ENCODE peak calls at places on chromosome 20, in six cellular contexts. A is breast epithelium, E is heart left ventricle, Q is tibial nerve, W is NB4, Y is esophagus squamous epithelium. N is an unnamed sample.

GRCh38 chr20:52054123-52054522 is 137.5 kb downstream of the ZFP64 start:
- DNase-seq in W (no peak), A (no peak), E (no peak), Q (no peak), Y (no peak), N (no peak)

GRCh38 chr20:31560094-31560899 is 44.8 kb upstream of the ID1 start:
- DNase-seq in A (no peak), Q (peak), E (peak), Y (peak), W (peak), N (no peak)

GRCh38 chr20:3753098-3753497 is 14.5 kb downstream of the ADISSP start:
- DNase-seq in Q (peak), A (no peak), Y (no peak), W (peak), E (peak), N (peak)

GRCh38 chr20:47129306-47129705 is 227.2 kb downstream of the ZMYND8 start:
- DNase-seq in E (no peak), W (no peak), Q (no peak), Y (no peak), A (no peak), N (no peak)

GRCh38 chr20:31811796-31812728 is 7.1 kb upstream of the MYLK2 start:
- DNase-seq in Y (no peak), Q (no peak), E (no peak), W (no peak), A (no peak), N (peak)

GRCh38 chr20:46023999-46024398 is 5.0 kb upstream of the SLC12A5 start:
- DNase-seq in E (no peak), A (no peak), W (no peak), Q (no peak), Y (no peak), N (peak)

GRCh38 chr20:52747736-52748135 is 224.4 kb upstream of the TSHZ2 start:
- DNase-seq in Q (no peak), W (no peak), Y (no peak), A (no peak), E (peak), N (no peak)

GRCh38 chr20:10978019-10978702 is 304.4 kb upstream of the JAG1 start:
- DNase-seq in Y (no peak), A (no peak), W (no peak), E (no peak), Q (no peak), N (no peak)

GRCh38 chr20:6008254-6008653 is 45.6 kb downstream of the LRRN4 start:
- DNase-seq in Q (peak), W (peak), E (peak), A (peak), Y (peak), N (peak)

DNA sequence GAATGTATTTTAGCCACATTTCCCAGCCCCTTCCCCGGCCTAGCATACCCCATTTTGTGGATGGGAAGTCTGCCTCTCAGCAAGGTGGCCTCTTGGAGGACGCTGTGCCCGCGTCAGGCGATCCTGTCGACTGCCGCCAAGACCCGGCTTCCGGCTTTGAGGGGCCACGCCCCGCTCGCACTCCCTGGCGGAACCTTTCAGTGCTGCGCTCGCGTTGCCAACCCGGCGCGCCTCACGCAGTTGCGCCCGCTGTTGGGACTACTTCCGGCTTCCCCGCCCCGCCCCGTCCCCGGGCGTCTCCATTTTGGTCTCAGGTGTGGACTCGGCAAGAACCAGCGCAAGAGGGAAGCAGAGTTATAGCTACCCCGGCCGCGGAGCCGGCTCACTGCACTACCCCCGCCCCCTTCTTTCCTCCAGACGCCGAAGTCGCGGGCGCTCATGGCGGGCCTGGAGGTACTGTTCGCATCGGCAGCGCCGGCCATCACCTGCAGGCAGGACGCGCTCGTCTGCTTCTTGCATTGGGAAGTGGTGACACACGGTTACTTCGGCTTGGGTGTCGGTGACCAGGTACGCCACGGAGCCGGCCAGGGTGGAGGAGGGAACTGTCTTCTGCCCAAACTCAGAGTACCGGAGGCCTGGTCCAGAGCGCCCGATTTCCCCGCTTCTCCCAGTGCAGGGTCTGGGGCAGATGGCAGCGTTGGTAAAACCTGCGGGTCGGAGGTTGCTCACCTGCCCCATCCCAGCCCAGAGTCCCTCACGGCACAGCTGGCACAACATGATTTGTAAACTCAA is at the start of gene PSMF1:
- DNase-seq in A (peak), W (peak), E (peak), Y (peak), Q (peak), N (peak)
- TF ChIP-seq POLR2A in A (no peak), W (peak), E (no peak), Y (peak), Q (peak), N (peak)

DNA sequence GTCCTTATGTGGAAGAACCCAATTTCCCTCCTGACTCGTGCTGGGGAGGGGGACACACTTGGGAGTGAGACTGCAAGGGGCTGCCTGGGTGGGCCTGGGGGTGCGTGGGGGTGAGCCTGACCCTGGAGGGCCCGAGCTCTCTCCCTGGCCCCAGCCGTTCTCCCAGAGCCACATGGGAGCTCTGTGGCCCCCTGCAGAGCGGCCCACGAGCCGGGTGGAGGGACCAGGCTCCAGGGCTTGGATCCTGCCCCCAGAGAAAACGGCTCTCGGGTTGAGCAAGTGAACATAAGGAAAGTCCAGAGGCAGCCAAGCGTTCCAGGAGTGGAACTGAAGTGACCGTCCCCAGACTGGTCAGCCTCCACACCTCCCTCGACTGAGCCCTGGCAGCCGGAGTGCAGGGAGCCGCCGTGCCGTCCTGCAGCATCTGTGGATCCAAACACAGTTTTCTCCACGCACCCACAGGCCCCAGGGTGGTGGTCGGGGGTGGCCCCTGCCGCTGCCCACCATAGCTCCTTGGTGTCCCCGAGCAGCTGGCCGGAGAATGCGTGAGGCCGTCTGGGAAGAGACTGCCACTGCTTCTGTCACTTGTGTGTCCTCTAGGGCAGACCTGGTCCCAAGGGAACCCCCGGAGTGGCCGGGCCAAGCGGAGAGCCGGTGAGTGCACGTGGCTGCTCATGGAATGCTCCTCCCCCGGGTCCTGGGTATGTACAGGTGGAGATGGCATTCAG is 10.6 kb downstream of the COL9A3 start:
- DNase-seq in A (no peak), E (no peak), W (no peak), Y (no peak), Q (no peak), N (no peak)
- TF ChIP-seq POLR2A in A (no peak), E (no peak), W (no peak), Y (no peak), Q (no peak), N (no peak)

DNA sequence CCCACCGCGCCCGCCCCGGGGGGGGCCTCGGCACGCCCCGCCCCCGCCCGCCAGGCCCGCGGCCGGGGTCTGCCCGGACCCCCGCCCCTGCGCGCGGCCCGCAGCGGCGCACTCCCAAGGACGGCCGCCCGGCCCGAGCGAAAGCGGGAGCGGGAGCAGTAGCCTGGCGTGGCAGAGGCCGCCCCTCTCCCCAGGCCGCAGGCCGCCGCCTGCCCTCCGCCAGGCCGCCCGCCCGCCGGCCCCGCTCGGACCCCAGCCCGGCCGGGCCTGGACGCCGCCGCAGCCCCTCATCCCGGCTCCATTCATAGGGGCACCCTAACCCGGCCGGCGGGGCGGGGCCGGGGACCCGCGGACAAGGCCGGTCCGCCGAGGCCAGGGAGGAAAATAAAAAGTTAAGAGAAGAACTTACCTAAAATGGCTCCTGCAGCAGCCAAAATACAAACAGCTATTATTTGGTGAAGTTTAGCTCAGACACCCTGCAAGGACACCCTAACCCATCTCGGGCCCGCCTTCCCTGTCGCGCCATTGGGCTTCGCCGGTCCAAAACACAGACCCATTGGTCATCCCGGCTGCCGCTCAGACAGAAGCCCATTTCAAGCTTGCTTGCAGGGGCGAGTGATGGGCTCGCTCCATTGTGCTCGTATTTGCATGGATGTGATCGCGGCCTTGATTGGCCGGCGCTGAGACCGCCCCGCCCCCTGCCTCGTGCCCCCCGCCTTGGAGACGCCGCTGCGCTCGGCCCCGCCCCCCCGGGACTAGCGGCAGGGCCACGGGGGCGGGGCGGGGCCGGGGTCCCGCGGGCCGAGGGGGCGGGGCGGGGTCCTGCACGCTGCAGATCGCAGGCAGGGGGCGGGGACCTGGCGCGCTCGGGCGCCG is at the start of gene CHD6:
- DNase-seq in Q (peak), W (peak), Y (peak), A (peak), E (peak), N (peak)
- TF ChIP-seq POLR2A in Q (no peak), W (peak), Y (peak), A (no peak), E (no peak), N (no peak)

DNA sequence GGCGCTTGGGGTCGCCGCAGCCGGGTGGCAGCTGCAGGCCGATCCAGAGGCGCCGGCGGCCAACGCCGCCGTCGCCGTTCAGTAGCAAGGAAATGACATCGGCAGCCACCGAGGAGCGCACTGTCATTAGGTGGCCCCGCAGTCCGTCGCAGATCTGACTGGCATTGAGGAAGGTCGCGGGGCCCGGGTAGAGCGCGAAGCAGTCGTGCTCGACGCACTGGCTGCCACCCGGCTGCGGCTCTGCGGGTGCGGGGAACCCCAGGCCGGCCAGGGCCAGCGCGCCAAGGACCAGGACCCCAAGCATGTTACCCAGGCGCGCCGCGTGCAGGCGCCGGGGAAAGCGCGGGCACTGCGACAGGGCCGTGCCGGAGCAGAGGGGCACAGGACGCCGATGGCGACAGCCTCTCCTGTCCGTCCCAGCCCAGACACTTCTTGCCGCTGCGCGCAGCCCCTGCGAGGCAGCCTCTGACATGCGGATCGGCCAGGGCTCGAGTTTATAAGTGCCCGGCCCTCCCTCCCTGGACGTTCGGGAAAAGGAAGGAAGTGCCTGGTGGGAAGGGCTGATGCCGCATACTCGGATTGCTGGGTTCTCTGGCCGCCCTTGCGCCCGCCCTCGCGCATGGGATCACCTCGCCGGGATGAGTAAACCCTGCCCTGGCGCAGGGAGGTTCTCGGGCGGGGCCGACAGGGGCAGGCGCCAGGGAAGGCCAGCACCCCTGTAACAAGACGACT is at the start of gene THBD:
- DNase-seq in Y (no peak), Q (peak), E (peak), A (no peak), W (peak), N (no peak)
- TF ChIP-seq POLR2A in Y (peak), Q (peak), E (no peak), A (peak), W (no peak), N (peak)

GRCh38 chr20:13220857-13221297 is at the start of gene ISM1:
- DNase-seq in A (peak), W (no peak), Y (no peak), E (no peak), Q (no peak), N (no peak)

GRCh38 chr20:13219327-13220193 is 1.5 kb upstream of the ISM1 start:
- DNase-seq in W (no peak), Y (no peak), Q (no peak), E (peak), A (no peak), N (no peak)

GRCh38 chr20:13221313-13221672 is 219 bp downstream of the ISM1 start:
- DNase-seq in W (no peak), Y (no peak), E (no peak), A (no peak), Q (no peak), N (no peak)

GRCh38 chr20:13221673-13222318 is 722 bp downstream of the ISM1 start:
- DNase-seq in Y (no peak), A (peak), W (peak), E (peak), Q (no peak), N (no peak)

GRCh38 chr20:13220194-13220856 is 749 bp upstream of the ISM1 start:
- DNase-seq in W (no peak), E (peak), A (peak), Q (peak), Y (no peak), N (no peak)
- TF ChIP-seq POLR2A in W (no peak), E (no peak), A (peak), Q (no peak), Y (peak), N (no peak)

DNA sequence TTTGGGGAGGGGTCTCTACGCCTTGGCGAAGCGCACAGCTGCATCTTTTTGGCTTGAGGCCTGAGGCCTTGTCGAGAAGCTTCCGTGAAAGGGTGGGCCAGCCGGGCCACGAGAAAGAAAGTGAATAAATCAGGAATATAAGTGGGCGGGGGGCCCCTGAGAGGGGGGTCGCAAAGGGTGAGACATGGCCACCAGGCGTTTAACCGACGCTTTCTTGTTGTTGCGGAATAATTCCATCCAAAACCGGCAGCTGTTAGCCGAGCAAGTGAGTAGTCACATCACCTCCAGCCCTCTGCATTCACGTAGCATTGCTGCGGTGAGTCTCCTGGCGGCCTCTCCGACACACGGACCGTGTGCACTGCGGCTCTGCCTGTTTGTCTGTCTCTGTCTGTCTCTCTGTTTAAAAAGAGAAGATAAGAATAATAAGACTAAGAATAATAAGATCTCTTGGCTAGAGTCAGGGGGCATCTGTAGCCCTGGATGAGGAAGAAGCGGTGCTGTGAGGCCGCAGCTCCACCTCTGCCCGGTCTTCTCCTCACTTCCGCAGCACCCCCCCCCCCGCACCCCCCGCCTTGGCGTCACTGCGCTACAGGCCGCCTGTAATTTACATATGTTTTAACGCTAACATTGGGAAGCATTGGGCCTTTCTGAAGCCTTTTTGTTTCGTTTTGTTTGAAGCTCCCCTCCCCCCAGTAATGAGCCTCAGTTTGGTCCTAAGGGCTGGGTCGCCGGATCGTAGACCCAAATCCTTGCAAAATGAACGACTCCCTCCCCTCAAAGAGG is 931 bp downstream of the STX16 start:
- DNase-seq in A (peak), Y (peak), W (peak), E (peak), Q (no peak), N (peak)
- TF ChIP-seq POLR2A in A (no peak), Y (peak), W (peak), E (no peak), Q (no peak), N (peak)

GRCh38 chr20:44884907-44885391 is 556 bp upstream of the YWHAB start:
- DNase-seq in A (no peak), Q (no peak), E (no peak), Y (no peak), W (no peak), N (no peak)
- TF ChIP-seq POLR2A in A (no peak), Q (no peak), E (no peak), Y (no peak), W (no peak), N (no peak)

DNA sequence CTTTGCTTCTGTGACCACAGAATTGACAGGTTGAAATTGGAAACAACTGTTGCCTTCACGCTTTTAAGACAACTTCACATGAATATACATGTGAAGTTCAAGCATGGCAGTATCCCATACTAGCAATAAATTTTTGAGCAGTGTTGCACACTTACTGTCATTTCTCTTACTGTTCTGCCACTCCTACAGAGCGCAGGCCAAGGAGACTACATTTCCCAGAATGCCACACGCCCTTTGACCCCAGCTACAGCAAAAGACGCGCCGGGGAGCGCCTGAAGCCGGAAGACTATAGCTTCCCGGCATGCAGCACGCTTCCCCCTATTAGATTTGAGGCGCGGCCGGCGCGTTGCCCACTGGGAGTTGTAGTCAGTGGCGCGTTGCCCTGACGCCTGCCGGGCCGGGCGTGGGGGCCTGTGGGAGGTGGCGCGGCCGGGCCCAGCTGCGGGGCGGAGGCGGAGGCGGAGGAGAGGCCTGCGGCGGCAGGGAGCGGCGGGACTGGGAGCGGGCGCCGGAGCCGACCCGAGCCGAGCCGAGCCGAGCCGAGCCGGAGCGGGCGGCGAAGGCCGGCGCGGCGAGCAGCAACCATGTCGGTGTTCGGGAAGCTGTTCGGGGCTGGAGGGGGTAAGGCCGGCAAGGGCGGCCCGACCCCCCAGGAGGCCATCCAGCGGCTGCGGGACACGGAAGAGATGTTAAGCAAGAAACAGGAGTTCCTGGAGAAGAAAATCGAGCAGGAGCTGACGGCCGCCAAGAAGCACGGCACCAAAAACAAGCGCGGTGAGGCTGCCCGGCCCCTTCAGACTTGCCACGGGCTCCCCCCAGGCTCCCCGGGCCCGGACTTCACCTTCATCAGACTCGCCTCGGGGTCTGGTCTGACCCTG is at the start of gene CHMP4B:
- DNase-seq in Y (peak), A (peak), W (peak), E (peak), Q (peak), N (peak)
- TF ChIP-seq POLR2A in Y (peak), A (peak), W (peak), E (no peak), Q (peak), N (peak)

GRCh38 chr20:62622877-62623487 is 19.3 kb upstream of the SLCO4A1 start:
- DNase-seq in A (no peak), Q (no peak), W (no peak), E (no peak), Y (no peak), N (no peak)
- TF ChIP-seq POLR2A in A (no peak), Q (no peak), W (no peak), E (no peak), Y (no peak), N (no peak)

N was measured in H54.